ENCODE peak calls at places on chromosomes 13 and 19, in nine cellular contexts. T, X, R, N, E, A, O, P and M are unnamed samples.

GRCh38 chr19:39112338-39112890 is 13.2 kb upstream of the PAK4 start:
- DNase-seq in T (no peak), X (no peak), R (peak; percentile 89), N (no peak), E (no peak), A (no peak), O (no peak), P (no peak), M (no peak)

GRCh38 chr19:13768510-13768909 is 4.2 kb downstream of the MRI1 start:
- DNase-seq in T (no peak), X (no peak), R (no peak), N (no peak), E (no peak), A (no peak), O (no peak), P (no peak), M (no peak)

GRCh38 chr13:94550030-94550738 is 45.8 kb downstream of the TGDS start:
- DNase-seq in T (no peak), X (no peak), R (peak; percentile 59), N (no peak), E (no peak), A (no peak), O (no peak), P (no peak), M (peak; percentile 21)

GRCh38 chr19:48190288-48191284 is 20.1 kb downstream of the ZSWIM9 start:
- DNase-seq in T (peak; percentile 88), X (no peak), R (peak; percentile 58), N (no peak), E (no peak), A (no peak), O (no peak), P (peak; percentile 50), M (peak; percentile 29)

GRCh38 chr19:4448147-4448985 is 9.2 kb downstream of the UBXN6 start:
- DNase-seq in T (no peak), X (no peak), R (no peak), N (no peak), E (no peak), A (no peak), O (no peak), P (no peak), M (no peak)

GRCh38 chr19:46967578-46968018 is 52.0 kb upstream of the NPAS1 start:
- DNase-seq in T (no peak), X (peak; percentile 73), R (no peak), N (peak; percentile 74), E (no peak), A (no peak), O (no peak), P (no peak), M (no peak)

GRCh38 chr13:112804374-112804773 is 114.5 kb downstream of the ATP11A start:
- DNase-seq in T (no peak), X (no peak), R (no peak), N (no peak), E (no peak), A (no peak), O (no peak), P (peak; percentile 32), M (no peak)

GRCh38 chr19:41886761-41887710 is 4.1 kb downstream of the ARHGEF1 start:
- DNase-seq in T (no peak), X (no peak), R (peak; percentile 61), N (no peak), E (no peak), A (no peak), O (no peak), P (no peak), M (no peak)

GRCh38 chr19:5828661-5829566 is 10.6 kb downstream of the FUT6 start:
- DNase-seq in T (peak; percentile 67), X (no peak), R (no peak), N (peak; percentile 54), E (no peak), A (no peak), O (no peak), P (no peak), M (no peak)

GRCh38 chr19:16496613-16496983 is 404 bp downstream of the C19orf44 start:
- DNase-seq in T (no peak), X (no peak), R (peak; percentile 55), N (peak; percentile 26), E (peak; percentile 10), A (no peak), O (no peak), P (no peak), M (no peak)

GRCh38 chr19:18208098-18208951 is 4.5 kb upstream of the RAB3A start:
- DNase-seq in T (peak; percentile 74), X (no peak), R (no peak), N (no peak), E (peak; percentile 34), A (no peak), O (peak; percentile 57), P (no peak), M (no peak)

GRCh38 chr19:45870798-45871197 is 6.7 kb downstream of the FOXA3 start:
- DNase-seq in T (no peak), X (no peak), R (no peak), N (no peak), E (no peak), A (no peak), O (no peak), P (no peak), M (no peak)

GRCh38 chr13:20465218-20465879 is 60.3 kb downstream of the CRYL1 start:
- DNase-seq in T (no peak), X (no peak), R (no peak), N (no peak), E (no peak), A (no peak), O (no peak), P (no peak), M (no peak)

GRCh38 chr19:48907671-48908070 is 7.6 kb downstream of the NUCB1 start:
- DNase-seq in T (no peak), X (peak; percentile 75), R (no peak), N (no peak), E (no peak), A (no peak), O (no peak), P (no peak), M (peak; percentile 83)

GRCh38 chr13:100721885-100722512 is 47.4 kb upstream of the TMTC4 start:
- DNase-seq in T (peak; percentile 76), X (no peak), R (peak; percentile 61), N (peak; percentile 17), E (peak; percentile 6), A (peak; percentile 0), O (no peak), P (peak; percentile 66), M (peak; percentile 50)